ENCODE peak calls at places on chromosomes 16 and 17, in ten cellular contexts. R is OCI-M1; Z is prostate gland; Q is mucosa of gallbladder; B is Calu3; P is NCI-H460; N is stimulated activated CD8-positive, alpha-beta memory T cell treated with anti-CD3 and anti-CD28 coated beads, Interleukin-4, amount 100 ng/mL, for 24 hours; Y is activated T-helper 9 cell treated with anti-CD3 and anti-CD28 coated beads, Interleukin-2, amount 50 U/mL, for 16 hours; D is pons; X is cardiac muscle cell. T is an unnamed sample.

GRCh38 chr16:10501016-10501607 is 79.3 kb downstream of the EMP2 start:
- DNase-seq in N (no peak), P (no peak), B (no peak), Z (no peak), Y (no peak), Q (no peak), X (no peak), R (peak), D (no peak), T (no peak)

GRCh38 chr17:13475574-13476223 is 126.0 kb downstream of the HS3ST3A1 start:
- DNase-seq in Y (no peak), Z (no peak), B (no peak), D (no peak), X (no peak), Q (no peak), N (no peak), P (no peak), R (peak), T (no peak)

GRCh38 chr16:8669481-8669880 is 4.9 kb upstream of the ABAT start:
- DNase-seq in X (no peak), Q (no peak), Z (no peak), D (no peak), B (no peak), Y (no peak), R (no peak), N (no peak), P (no peak), T (no peak)

GRCh38 chr16:89191901-89192184 is 8.5 kb downstream of the SLC22A31 start:
- DNase-seq in N (no peak), D (no peak), Z (no peak), P (no peak), Y (no peak), X (no peak), B (no peak), Q (no peak), R (no peak), T (no peak)

GRCh38 chr17:33452797-33453196 is 159.7 kb upstream of the ASIC2 start:
- DNase-seq in X (no peak), D (no peak), Z (no peak), Y (no peak), Q (no peak), N (no peak), B (no peak), R (no peak), P (no peak), T (no peak)

GRCh38 chr16:12462690-12463646 is 340.7 kb downstream of the CPPED1 start:
- DNase-seq in D (no peak), Q (no peak), N (no peak), Z (no peak), B (no peak), P (no peak), Y (no peak), X (peak), R (no peak), T (no peak)

GRCh38 chr16:81547194-81547918 is 102.7 kb downstream of the CMIP start:
- DNase-seq in N (no peak), X (no peak), Y (no peak), P (no peak), Q (no peak), R (no peak), D (no peak), B (no peak), Z (no peak), T (no peak)

GRCh38 chr16:9836118-9836736 is 346.0 kb downstream of the GRIN2A start:
- DNase-seq in Z (no peak), N (no peak), D (peak), R (peak), X (peak), B (peak), Y (no peak), P (peak), Q (no peak), T (no peak)

GRCh38 chr17:72530409-72530808 is 409.6 kb downstream of the SOX9 start:
- DNase-seq in R (no peak), X (no peak), N (no peak), Y (no peak), B (no peak), P (no peak), Z (no peak), Q (no peak), D (no peak), T (no peak)

GRCh38 chr16:1325673-1326371 is 7.6 kb upstream of the BAIAP3 start:
- DNase-seq in Q (no peak), X (no peak), N (no peak), R (no peak), Y (no peak), Z (no peak), P (no peak), D (no peak), B (no peak), T (no peak)

GRCh38 chr16:80803341-80804060 is 897 bp downstream of the CDYL2 start:
- DNase-seq in Y (peak), B (no peak), P (no peak), N (peak), D (no peak), X (peak), R (no peak), Z (peak), Q (no peak), T (peak)

GRCh38 chr17:77209330-77209748 is 68.6 kb downstream of the SEC14L1 start:
- DNase-seq in N (no peak), Y (no peak), Z (no peak), R (no peak), P (no peak), B (no peak), X (no peak), D (peak), Q (no peak), T (no peak)

GRCh38 chr16:88928405-88929375 is 48.3 kb downstream of the CBFA2T3 start:
- DNase-seq in X (no peak), Y (no peak), Q (no peak), N (no peak), D (no peak), Z (no peak), R (no peak), P (no peak), B (no peak), T (no peak)

GRCh38 chr17:80968602-80969029 is 23.0 kb upstream of the CHMP6 start:
- DNase-seq in Y (no peak), Z (no peak), B (no peak), D (peak), P (no peak), X (peak), N (no peak), R (no peak), Q (peak), T (no peak)

GRCh38 chr16:62752837-62753236 is 716.6 kb upstream of the CDH8 start:
- DNase-seq in Q (no peak), R (no peak), D (no peak), Y (no peak), X (no peak), B (no peak), Z (no peak), P (no peak), N (no peak), T (no peak)

GRCh38 chr16:30040221-30040620 is 9.2 kb upstream of the TLCD3B start:
- DNase-seq in D (no peak), Y (no peak), B (no peak), P (no peak), Q (no peak), Z (no peak), R (peak), N (no peak), X (no peak), T (no peak)

GRCh38 chr17:2009737-2010136 is 15.4 kb downstream of the RTN4RL1 start:
- DNase-seq in D (no peak), B (no peak), R (no peak), N (no peak), Z (no peak), Q (no peak), X (no peak), P (no peak), Y (no peak), T (no peak)

GRCh38 chr16:23520500-23520899 is 10.2 kb upstream of the GGA2 start:
- DNase-seq in R (no peak), D (no peak), N (no peak), B (no peak), Y (no peak), Q (no peak), P (no peak), X (no peak), Z (no peak), T (no peak)

GRCh38 chr16:88688013-88688778 is 1.9 kb upstream of the SNAI3 start:
- DNase-seq in B (peak), D (no peak), X (peak), Q (peak), R (peak), Z (no peak), N (no peak), Y (no peak), P (no peak), T (no peak)

GRCh38 chr17:75153854-75154194 is 488 bp downstream of the JPT1 start:
- DNase-seq in B (no peak), Z (no peak), Y (no peak), P (no peak), N (peak), Q (peak), X (no peak), R (peak), D (no peak), T (no peak)

GRCh38 chr17:20214807-20215206 is 205.6 kb downstream of the SPECC1 start:
- DNase-seq in N (no peak), X (no peak), R (no peak), Z (no peak), Y (no peak), B (no peak), D (peak), P (no peak), Q (no peak), T (no peak)

GRCh38 chr17:69828087-69828486 is 246.9 kb upstream of the KCNJ16 start:
- DNase-seq in Y (no peak), B (no peak), X (peak), Q (no peak), N (no peak), R (no peak), P (no peak), D (no peak), Z (no peak), T (no peak)

GRCh38 chr17:34614698-34615097 is 35.3 kb downstream of the TMEM132E start:
- DNase-seq in X (no peak), Z (no peak), Q (no peak), R (no peak), D (no peak), Y (no peak), B (no peak), N (no peak), P (no peak), T (no peak)

GRCh38 chr16:24624102-24624501 is 84.7 kb downstream of the RBBP6 start:
- DNase-seq in P (no peak), B (no peak), D (no peak), Q (no peak), Y (no peak), X (no peak), N (no peak), Z (no peak), R (no peak), T (no peak)

GRCh38 chr17:50691550-50692447 is 15.9 kb downstream of the ANKRD40 start:
- DNase-seq in P (no peak), D (no peak), Q (peak), Z (no peak), N (no peak), B (no peak), Y (no peak), R (no peak), X (no peak), T (no peak)

GRCh38 chr17:9331512-9332163 is 244.0 kb downstream of the STX8 start:
- DNase-seq in R (no peak), X (no peak), D (peak), P (no peak), Q (no peak), Y (no peak), N (no peak), Z (no peak), B (no peak), T (no peak)

GRCh38 chr17:37220609-37220953 is 155.2 kb upstream of the C17orf78 start:
- DNase-seq in Z (no peak), P (peak), R (peak), B (no peak), D (peak), X (peak), Y (no peak), Q (no peak), N (peak), T (peak)

GRCh38 chr17:40320771-40321501 is 12.0 kb downstream of the RARA start:
- DNase-seq in X (peak), B (no peak), R (peak), Z (no peak), D (no peak), Q (no peak), P (no peak), N (no peak), Y (no peak), T (peak)

GRCh38 chr17:35742496-35742895 is 10.5 kb downstream of the GAS2L2 start:
- DNase-seq in R (no peak), Z (no peak), Y (no peak), X (no peak), Q (no peak), N (no peak), P (no peak), D (no peak), B (no peak), T (no peak)

GRCh38 chr17:20156196-20157077 is 147.3 kb downstream of the SPECC1 start:
- DNase-seq in Q (peak), R (peak), D (peak), Z (peak), X (peak), B (peak), Y (peak), P (peak), N (peak), T (peak)

GRCh38 chr17:82909322-82909904 is 69.6 kb upstream of the ZNF750 start:
- DNase-seq in R (no peak), B (no peak), Q (no peak), D (no peak), Y (no peak), N (peak), X (no peak), P (no peak), Z (no peak), T (no peak)

GRCh38 chr16:20002936-20003335 is 70.8 kb downstream of the GPR139 start:
- DNase-seq in Y (no peak), B (no peak), N (no peak), D (no peak), R (no peak), Q (no peak), X (no peak), Z (no peak), P (no peak), T (no peak)

GRCh38 chr16:48123104-48123788 is 32.5 kb downstream of the ABCC12 start:
- DNase-seq in B (peak), P (peak), Z (no peak), N (peak), Y (peak), D (peak), X (peak), Q (no peak), R (peak), T (no peak)